ENCODE peak calls at places on chromosome 4, in seven cellular contexts. One of them, this sample, is unnamed.

GRCh38 chr4:20326977-20327376 is 75.3 kb downstream of the SLIT2 start:
- DNase-seq in neural progenitor cell: no peak
- DNase-seq in hepatocyte: no peak
- DNase-seq in astrocyte: no peak
- DNase-seq in GM23338: no peak
- DNase-seq in HCT116: no peak
- DNase-seq in mammary epithelial cell: no peak
- DNase-seq in this sample: peak; percentile 66

GRCh38 chr4:88897180-88897579 is 159.8 kb downstream of the FAM13A start:
- DNase-seq in HCT116: no peak
- DNase-seq in GM23338: no peak
- DNase-seq in neural progenitor cell: no peak
- DNase-seq in astrocyte: peak; percentile 4
- DNase-seq in mammary epithelial cell: peak; percentile 20
- DNase-seq in hepatocyte: no peak
- DNase-seq in this sample: peak; percentile 49

GRCh38 chr4:173231916-173232315 is 63.3 kb downstream of the GALNT7 start:
- DNase-seq in astrocyte: no peak
- DNase-seq in hepatocyte: peak; percentile 24
- DNase-seq in HCT116: no peak
- DNase-seq in mammary epithelial cell: peak; percentile 32
- DNase-seq in GM23338: no peak
- DNase-seq in neural progenitor cell: no peak
- DNase-seq in this sample: peak; percentile 9

GRCh38 chr4:142883433-142883832 is 37.3 kb upstream of the INPP4B start:
- DNase-seq in GM23338: peak; percentile 72
- DNase-seq in HCT116: peak; percentile 12
- DNase-seq in hepatocyte: peak; percentile 26
- DNase-seq in neural progenitor cell: peak; percentile 49
- DNase-seq in astrocyte: no peak
- DNase-seq in mammary epithelial cell: no peak
- DNase-seq in this sample: peak; percentile 32

GRCh38 chr4:26871611-26872010 is 11.0 kb downstream of the STIM2 start:
- DNase-seq in hepatocyte: no peak
- DNase-seq in GM23338: no peak
- DNase-seq in neural progenitor cell: peak; percentile 53
- DNase-seq in mammary epithelial cell: peak; percentile 80
- DNase-seq in astrocyte: peak; percentile 71
- DNase-seq in HCT116: no peak
- DNase-seq in this sample: peak; percentile 88

GRCh38 chr4:80388284-80388607 is 52.7 kb downstream of the CFAP299 start:
- DNase-seq in GM23338: no peak
- DNase-seq in mammary epithelial cell: no peak
- DNase-seq in neural progenitor cell: no peak
- DNase-seq in hepatocyte: no peak
- DNase-seq in HCT116: no peak
- DNase-seq in astrocyte: no peak
- DNase-seq in this sample: no peak

GRCh38 chr4:39975488-39976089 is 2.1 kb downstream of the PDS5A start:
- DNase-seq in neural progenitor cell: no peak
- DNase-seq in hepatocyte: peak; percentile 9
- DNase-seq in astrocyte: peak; percentile 43
- DNase-seq in GM23338: no peak
- DNase-seq in mammary epithelial cell: peak; percentile 43
- DNase-seq in HCT116: no peak
- DNase-seq in this sample: peak; percentile 57

GRCh38 chr4:190020790-190021717 is 6.0 kb downstream of the FRG2 start:
- DNase-seq in hepatocyte: peak; percentile 61
- DNase-seq in HCT116: no peak
- DNase-seq in mammary epithelial cell: peak; percentile 58
- DNase-seq in GM23338: peak; percentile 92
- DNase-seq in astrocyte: peak; percentile 7
- DNase-seq in neural progenitor cell: peak; percentile 83
- DNase-seq in this sample: peak; percentile 59

GRCh38 chr4:95580226-95580625 is 31.5 kb upstream of the UNC5C start:
- DNase-seq in mammary epithelial cell: no peak
- DNase-seq in astrocyte: no peak
- DNase-seq in hepatocyte: no peak
- DNase-seq in neural progenitor cell: peak; percentile 51
- DNase-seq in HCT116: no peak
- DNase-seq in GM23338: peak; percentile 21
- DNase-seq in this sample: no peak

GRCh38 chr4:128649161-128649560 is 160.3 kb upstream of the JADE1 start:
- DNase-seq in astrocyte: no peak
- DNase-seq in neural progenitor cell: no peak
- DNase-seq in HCT116: no peak
- DNase-seq in mammary epithelial cell: no peak
- DNase-seq in hepatocyte: peak; percentile 39
- DNase-seq in GM23338: no peak
- DNase-seq in this sample: no peak

GRCh38 chr4:2574058-2574457 is 37.6 kb downstream of the FAM193A start:
- DNase-seq in astrocyte: no peak
- DNase-seq in hepatocyte: no peak
- DNase-seq in mammary epithelial cell: no peak
- DNase-seq in GM23338: no peak
- DNase-seq in HCT116: no peak
- DNase-seq in neural progenitor cell: no peak
- DNase-seq in this sample: no peak

GRCh38 chr4:1407657-1408333 is 1.6 kb upstream of the NKX1-1 start:
- DNase-seq in mammary epithelial cell: no peak
- DNase-seq in hepatocyte: no peak
- DNase-seq in neural progenitor cell: no peak
- DNase-seq in GM23338: no peak
- DNase-seq in HCT116: no peak
- DNase-seq in astrocyte: no peak
- DNase-seq in this sample: no peak

GRCh38 chr4:1406416-1406945 is at the start of gene NKX1-1:
- DNase-seq in neural progenitor cell: peak; percentile 65
- DNase-seq in astrocyte: no peak
- DNase-seq in hepatocyte: peak; percentile 2
- DNase-seq in mammary epithelial cell: no peak
- DNase-seq in GM23338: peak; percentile 58
- DNase-seq in HCT116: no peak
- DNase-seq in this sample: no peak

GRCh38 chr4:1405636-1406415 is 416 bp downstream of the NKX1-1 start:
- DNase-seq in mammary epithelial cell: no peak
- DNase-seq in astrocyte: no peak
- DNase-seq in neural progenitor cell: no peak
- DNase-seq in HCT116: no peak
- DNase-seq in hepatocyte: peak; percentile 3
- DNase-seq in GM23338: peak; percentile 65
- DNase-seq in this sample: no peak

GRCh38 chr4:1408418-1408817 is 2.2 kb upstream of the NKX1-1 start:
- DNase-seq in GM23338: peak; percentile 51
- DNase-seq in neural progenitor cell: no peak
- DNase-seq in HCT116: no peak
- DNase-seq in mammary epithelial cell: no peak
- DNase-seq in astrocyte: no peak
- DNase-seq in hepatocyte: no peak
- DNase-seq in this sample: no peak

DNA sequence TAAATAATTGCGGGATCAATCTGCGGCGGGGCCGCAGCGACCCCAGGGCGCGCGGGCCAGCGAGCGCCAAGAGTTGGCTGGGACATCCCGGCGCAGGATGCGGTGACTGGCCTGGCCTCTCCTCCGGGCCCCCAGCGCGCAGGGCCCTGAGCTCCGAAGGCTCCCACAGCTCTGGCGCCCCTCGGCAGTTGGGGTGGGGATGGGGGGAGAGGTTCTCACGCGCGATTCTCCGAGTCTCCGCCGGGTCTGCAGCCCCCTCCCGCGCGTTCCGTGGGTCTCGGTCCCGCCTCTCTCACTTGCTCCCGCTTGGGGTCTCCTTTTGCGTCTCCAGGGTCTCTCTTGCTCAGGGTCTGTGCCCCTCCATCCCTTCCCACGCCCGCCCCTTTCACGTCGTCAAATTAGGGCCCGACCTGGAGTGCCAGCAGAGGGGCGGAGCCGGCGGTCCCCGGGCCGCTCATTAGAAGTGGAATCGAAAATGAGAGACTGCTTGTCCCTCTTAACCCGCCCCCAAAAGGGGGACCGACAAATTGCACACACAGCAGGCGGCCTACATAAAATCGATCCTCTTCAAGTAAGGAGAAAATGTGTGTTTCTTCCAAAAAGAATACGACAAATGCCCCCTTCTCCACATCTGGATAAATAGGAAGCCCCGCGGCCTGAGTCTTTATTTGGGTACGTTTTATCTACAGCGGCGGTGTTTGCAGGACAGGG is 859 bp upstream of the NKX1-1 start:
- DNase-seq in HCT116: no peak
- DNase-seq in neural progenitor cell: no peak
- DNase-seq in GM23338: peak; percentile 34
- DNase-seq in mammary epithelial cell: no peak
- DNase-seq in astrocyte: no peak
- DNase-seq in hepatocyte: no peak
- DNase-seq in this sample: no peak
- TF ChIP-seq EZH2 in HCT116: no peak
- TF ChIP-seq EZH2 in neural progenitor cell: peak; percentile 98
- TF ChIP-seq EZH2 in GM23338: peak; percentile 96
- TF ChIP-seq EZH2 in mammary epithelial cell: peak; percentile 79
- TF ChIP-seq EZH2 in astrocyte: peak; percentile 63
- TF ChIP-seq EZH2 in hepatocyte: no peak
- TF ChIP-seq EZH2 in this sample: peak; percentile 79

GRCh38 chr4:4853371-4853823 is 6.1 kb upstream of the MSX1 start:
- DNase-seq in astrocyte: no peak
- DNase-seq in HCT116: no peak
- DNase-seq in hepatocyte: no peak
- DNase-seq in neural progenitor cell: peak; percentile 25
- DNase-seq in mammary epithelial cell: no peak
- DNase-seq in GM23338: peak; percentile 26
- DNase-seq in this sample: peak; percentile 50

GRCh38 chr4:4855293-4856070 is 4.0 kb upstream of the MSX1 start:
- DNase-seq in GM23338: peak; percentile 36
- DNase-seq in mammary epithelial cell: no peak
- DNase-seq in HCT116: no peak
- DNase-seq in astrocyte: no peak
- DNase-seq in neural progenitor cell: peak; percentile 49
- DNase-seq in hepatocyte: no peak
- DNase-seq in this sample: no peak

GRCh38 chr4:4853921-4854648 is 5.4 kb upstream of the MSX1 start:
- DNase-seq in HCT116: no peak
- DNase-seq in hepatocyte: no peak
- DNase-seq in astrocyte: no peak
- DNase-seq in mammary epithelial cell: no peak
- DNase-seq in neural progenitor cell: no peak
- DNase-seq in GM23338: no peak
- DNase-seq in this sample: no peak

GRCh38 chr4:4856071-4857000 is 3.1 kb upstream of the MSX1 start:
- DNase-seq in mammary epithelial cell: no peak
- DNase-seq in hepatocyte: peak; percentile 54
- DNase-seq in astrocyte: no peak
- DNase-seq in GM23338: peak; percentile 69
- DNase-seq in neural progenitor cell: peak; percentile 75
- DNase-seq in HCT116: no peak
- DNase-seq in this sample: peak; percentile 55

DNA sequence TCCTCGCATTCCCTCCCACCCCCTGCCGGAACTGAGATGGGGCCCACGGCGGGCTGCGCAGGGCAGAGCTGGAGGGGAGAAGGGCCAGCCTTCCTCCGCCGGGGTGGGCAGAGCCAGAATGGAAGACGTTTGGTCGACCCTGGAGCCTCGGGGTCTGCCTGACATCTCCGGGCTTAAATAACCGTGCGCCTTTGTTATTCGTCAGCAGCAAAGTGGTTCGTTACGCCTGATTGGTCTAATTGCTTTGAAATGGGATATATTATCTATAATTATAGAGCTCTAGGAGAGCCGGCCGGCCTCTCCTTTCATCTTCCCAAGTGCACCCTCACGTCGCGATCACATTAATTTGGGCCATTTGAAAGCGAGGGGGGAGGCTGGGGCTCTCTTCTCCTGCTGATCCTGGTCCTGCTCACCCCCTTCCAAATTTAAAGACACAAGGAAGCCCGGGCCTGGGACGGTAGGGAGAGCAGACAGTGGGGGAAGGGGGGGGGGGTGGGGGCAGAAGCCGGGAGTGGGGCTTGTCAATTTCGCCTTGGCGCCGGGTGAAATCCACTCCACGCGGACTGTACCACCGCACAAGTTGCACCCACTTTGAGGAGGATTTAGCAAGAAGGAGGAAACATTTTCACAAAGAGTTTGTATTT is 4.7 kb upstream of the MSX1 start:
- DNase-seq in HCT116: no peak
- DNase-seq in mammary epithelial cell: no peak
- DNase-seq in hepatocyte: no peak
- DNase-seq in astrocyte: no peak
- DNase-seq in neural progenitor cell: peak; percentile 71
- DNase-seq in GM23338: peak; percentile 36
- DNase-seq in this sample: no peak
- H3K4me2 ChIP-seq in HCT116: no peak overlapping the region
- H3K4me2 ChIP-seq in mammary epithelial cell: no peak overlapping the region
- H3K4me2 ChIP-seq in hepatocyte: peak overlapping the region; percentile 87
- H3K4me2 ChIP-seq in astrocyte: peak overlapping the region; percentile 9
- H3K4me2 ChIP-seq in neural progenitor cell: peak overlapping the region; percentile 67
- H3K4me2 ChIP-seq in GM23338: peak overlapping the region; percentile 48
- H3K4me2 ChIP-seq in this sample: no peak overlapping the region

DNA sequence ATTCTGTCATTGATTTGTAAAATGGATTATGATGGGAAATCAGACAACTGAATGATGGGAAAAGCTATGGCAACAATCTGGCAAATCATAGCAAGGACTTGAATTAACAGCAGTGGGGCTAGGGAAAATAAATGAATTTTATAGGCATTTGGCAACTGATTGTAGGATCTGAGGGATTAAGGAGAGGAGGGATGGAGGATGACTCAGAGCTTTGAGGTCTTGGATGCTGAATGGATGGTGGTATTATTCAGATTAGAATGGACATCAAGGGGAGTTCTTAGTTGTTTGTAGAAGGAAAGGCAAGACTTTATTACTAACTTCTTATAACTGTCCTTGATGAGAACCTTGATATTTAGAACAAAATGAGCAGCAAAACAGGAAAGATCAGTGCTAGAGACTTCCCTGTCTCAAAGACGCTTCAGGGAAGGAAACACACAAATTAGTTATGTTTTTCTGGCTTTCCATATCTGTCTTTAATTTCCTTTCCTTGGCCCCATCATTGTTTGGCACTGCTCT is 51.4 kb upstream of the HHIP start:
- DNase-seq in hepatocyte: no peak
- DNase-seq in neural progenitor cell: no peak
- DNase-seq in astrocyte: no peak
- DNase-seq in HCT116: no peak
- DNase-seq in mammary epithelial cell: no peak
- DNase-seq in GM23338: no peak
- DNase-seq in this sample: no peak
- H3K27ac ChIP-seq in hepatocyte: no peak overlapping the region
- H3K27ac ChIP-seq in neural progenitor cell: no peak overlapping the region
- H3K27ac ChIP-seq in astrocyte: no peak overlapping the region
- H3K27ac ChIP-seq in HCT116: no peak overlapping the region
- H3K27ac ChIP-seq in mammary epithelial cell: no peak overlapping the region
- H3K27ac ChIP-seq in GM23338: no peak overlapping the region
- H3K27ac ChIP-seq in this sample: no peak overlapping the region

DNA sequence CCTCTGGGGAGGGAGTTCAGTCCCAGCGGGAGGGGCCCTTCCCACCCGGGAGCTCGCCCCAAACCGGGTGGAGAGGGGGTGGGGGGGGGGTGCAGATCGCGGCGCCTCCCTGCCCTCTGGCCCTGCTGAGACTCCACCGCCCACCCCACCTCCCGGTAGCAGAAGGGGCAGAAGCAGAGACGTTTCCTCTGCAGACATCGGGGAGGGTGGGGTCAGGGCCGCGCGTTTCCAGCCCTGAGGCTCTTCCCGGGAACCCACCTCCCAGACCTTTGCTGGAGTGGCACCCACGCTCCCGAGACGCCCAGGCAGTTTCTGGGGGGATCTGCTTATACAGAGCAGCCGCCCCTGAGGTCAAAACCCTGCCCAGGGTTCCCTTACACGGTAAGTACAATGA is 30.2 kb downstream of the CPLX1 start:
- DNase-seq in HCT116: no peak
- DNase-seq in mammary epithelial cell: no peak
- DNase-seq in GM23338: no peak
- DNase-seq in hepatocyte: no peak
- DNase-seq in neural progenitor cell: no peak
- DNase-seq in astrocyte: no peak
- DNase-seq in this sample: no peak
- TF ChIP-seq EZH2 in HCT116: no peak
- TF ChIP-seq EZH2 in mammary epithelial cell: no peak
- TF ChIP-seq EZH2 in GM23338: no peak
- TF ChIP-seq EZH2 in hepatocyte: peak; percentile 13
- TF ChIP-seq EZH2 in neural progenitor cell: no peak
- TF ChIP-seq EZH2 in astrocyte: no peak
- TF ChIP-seq EZH2 in this sample: peak; percentile 23